ENCODE peak calls at places on chromosomes 7 and 10, in ten cellular contexts. S is AG04450, F is PC-3, J is breast epithelium, I is fibroblast of pulmonary artery, N is epithelial cell of proximal tubule, U is H7, W is right lobe of liver, O is fibroblast of lung, A is fibroblast of the aortic adventitia. H is an unnamed sample.
A peak's percentile ranks its signal among the peaks of the same experiment; 100 is the strongest.

GRCh38 chr7:105682331-105683070 is 101.2 kb upstream of the EFCAB10 start:
- DNase-seq in I (peak; percentile 34), F (peak; percentile 43), O (no peak), S (no peak), W (no peak), U (no peak), N (no peak), A (peak; percentile 38), J (no peak), H (no peak)

GRCh38 chr7:76133164-76133775 is 68.4 kb upstream of the SRRM3 start:
- DNase-seq in S (no peak), I (no peak), U (no peak), F (no peak), J (no peak), W (no peak), N (no peak), O (no peak), A (no peak), H (no peak)

GRCh38 chr10:71269301-71270288 is 49.5 kb upstream of the SLC29A3 start:
- DNase-seq in N (no peak), U (peak; percentile 90), F (no peak), O (peak; percentile 59), A (peak; percentile 73), S (no peak), W (no peak), J (no peak), I (peak; percentile 72), H (no peak)

GRCh38 chr10:100128951-100129350 is 47.3 kb upstream of the CPN1 start:
- DNase-seq in J (no peak), U (no peak), S (no peak), A (no peak), F (no peak), O (no peak), N (no peak), I (no peak), W (no peak), H (no peak)

GRCh38 chr7:151068069-151068773 is 8.8 kb downstream of the SLC4A2 start:
- DNase-seq in J (no peak), U (peak; percentile 73), O (peak; percentile 72), F (no peak), S (no peak), I (no peak), N (no peak), A (no peak), W (no peak), H (no peak)

GRCh38 chr7:151390594-151391357 is 19.1 kb downstream of the WDR86 start:
- DNase-seq in S (no peak), N (no peak), A (no peak), J (no peak), W (peak; percentile 36), U (no peak), F (no peak), I (no peak), O (no peak), H (no peak)

GRCh38 chr7:113996405-113996804 is 77.6 kb upstream of the PPP1R3A start:
- DNase-seq in O (peak; percentile 5), A (peak; percentile 0), W (no peak), N (no peak), U (no peak), S (no peak), F (no peak), I (no peak), J (no peak), H (no peak)

GRCh38 chr10:114715171-114715670 is 57.1 kb upstream of the ABLIM1 start:
- DNase-seq in U (no peak), A (peak; percentile 85), I (peak; percentile 59), J (no peak), N (no peak), F (peak; percentile 57), S (peak; percentile 21), O (peak; percentile 89), W (no peak), H (no peak)

GRCh38 chr10:60048146-60048545 is 141.8 kb upstream of the CCDC6 start:
- DNase-seq in U (peak; percentile 62), A (peak; percentile 58), J (no peak), S (no peak), N (no peak), O (peak; percentile 63), I (peak; percentile 52), F (peak; percentile 87), W (no peak), H (no peak)

GRCh38 chr10:14925268-14925667 is 28.6 kb downstream of the DCLRE1C start:
- DNase-seq in W (no peak), J (no peak), F (no peak), O (no peak), S (no peak), A (no peak), N (no peak), U (no peak), I (no peak), H (no peak)

GRCh38 chr10:77378950-77379349 is 258.7 kb downstream of the KCNMA1 start:
- DNase-seq in F (no peak), N (no peak), J (no peak), O (no peak), A (no peak), I (no peak), W (no peak), S (no peak), U (no peak), H (no peak)

GRCh38 chr7:140478361-140479061 is 794 bp downstream of the MKRN1 start:
- DNase-seq in S (no peak), O (peak; percentile 43), I (peak; percentile 43), F (peak; percentile 25), J (peak; percentile 23), W (peak; percentile 69), A (peak; percentile 42), N (no peak), U (peak; percentile 90), H (peak; percentile 35)

GRCh38 chr10:95242581-95243317 is 48.1 kb downstream of the PDLIM1 start:
- DNase-seq in J (no peak), A (peak; percentile 75), W (no peak), F (peak; percentile 73), I (peak; percentile 66), N (no peak), S (no peak), O (peak; percentile 48), U (peak; percentile 67), H (no peak)

GRCh38 chr10:132502544-132503300 is 34.9 kb upstream of the INPP5A start:
- DNase-seq in J (no peak), U (no peak), I (no peak), O (no peak), F (no peak), W (no peak), N (no peak), A (no peak), S (no peak), H (no peak)

GRCh38 chr10:35780970-35781642 is 139.0 kb upstream of the FZD8 start:
- DNase-seq in N (no peak), J (no peak), O (no peak), U (no peak), F (peak; percentile 82), I (peak; percentile 28), W (no peak), S (no peak), A (peak; percentile 48), H (no peak)

DNA sequence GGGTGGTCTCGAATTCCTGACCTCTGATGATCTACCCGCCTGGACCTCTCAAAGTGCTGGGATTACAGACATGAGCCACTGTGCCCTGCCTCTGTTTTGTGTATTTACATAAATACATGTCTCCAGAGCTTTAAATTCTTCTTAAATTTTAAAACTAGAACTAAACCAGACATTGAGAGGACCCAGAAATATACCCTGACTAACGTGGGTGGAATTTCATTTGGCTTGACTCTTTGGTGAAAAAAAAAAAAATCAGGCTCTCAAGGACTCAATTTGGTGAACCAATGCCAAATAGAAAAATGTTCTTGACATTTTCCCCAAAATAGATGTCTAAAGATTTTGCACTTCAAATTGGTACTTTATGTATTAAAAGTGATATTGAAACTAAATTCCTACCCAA is 16.6 kb upstream of the FAS start:
- DNase-seq in J (no peak), I (no peak), N (no peak), F (no peak), S (no peak), O (peak; percentile 64), U (no peak), W (no peak), A (peak; percentile 88), H (no peak)
- H3K4me3 ChIP-seq in J (no peak overlapping the region), I (no peak overlapping the region), N (no peak overlapping the region), F (no peak overlapping the region), S (no peak overlapping the region), O (no peak overlapping the region), U (no peak overlapping the region), W (no peak overlapping the region), A (no peak overlapping the region), H (no peak overlapping the region)

DNA sequence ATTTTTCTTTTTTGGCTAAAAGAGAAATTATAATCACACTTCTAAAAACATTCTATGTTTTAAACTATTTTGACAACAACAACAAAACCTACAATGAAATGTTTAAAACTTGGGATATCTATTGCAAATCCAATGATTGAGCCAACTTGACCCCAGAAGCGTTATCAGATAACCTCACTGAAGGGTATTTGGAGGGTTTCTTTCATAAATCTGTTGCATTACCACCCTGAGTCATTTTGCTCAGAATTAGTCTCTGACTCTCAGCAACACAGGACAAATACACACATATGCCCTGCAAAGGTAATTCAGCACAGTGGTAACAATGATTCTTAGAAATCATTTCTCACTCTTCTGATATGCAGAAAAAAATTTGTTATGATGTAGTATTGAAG is 2.3 kb upstream of the COL1A2 start:
- DNase-seq in N (no peak), W (no peak), O (no peak), J (no peak), F (no peak), A (peak; percentile 51), S (no peak), U (no peak), I (no peak), H (no peak)
- H3K4me3 ChIP-seq in N (no peak overlapping the region), W (no peak overlapping the region), O (peak overlapping the region; percentile 13), J (no peak overlapping the region), F (no peak overlapping the region), A (peak overlapping the region; percentile 47), S (peak overlapping the region; percentile 42), U (no peak overlapping the region), I (no peak overlapping the region), H (no peak overlapping the region)

GRCh38 chr7:98617051-98617959 is at the start of gene NPTX2:
- DNase-seq in U (peak; percentile 97), S (no peak), A (peak; percentile 12), W (no peak), O (peak; percentile 19), F (no peak), N (no peak), J (no peak), I (peak; percentile 47), H (no peak)
- H3K4me3 ChIP-seq in U (peak within 1 kb of the TSS; percentile 59), S (no peak within 1 kb of the TSS), A (peak within 1 kb of the TSS; percentile 45), W (peak within 1 kb of the TSS; percentile 5), O (no peak within 1 kb of the TSS), F (no peak within 1 kb of the TSS), N (no peak within 1 kb of the TSS), J (peak within 1 kb of the TSS; percentile 42), I (peak within 1 kb of the TSS; percentile 47), H (no peak within 1 kb of the TSS)

GRCh38 chr7:149771199-149771636 is 2.2 kb downstream of the ZNF467 start:
- DNase-seq in A (no peak), F (peak; percentile 3), N (no peak), I (no peak), W (no peak), U (no peak), S (no peak), J (peak; percentile 23), O (no peak), H (no peak)
- H3K4me3 ChIP-seq in A (peak overlapping the region; percentile 60), F (peak overlapping the region; percentile 61), N (peak overlapping the region; percentile 57), I (peak overlapping the region; percentile 53), W (peak overlapping the region; percentile 55), U (peak overlapping the region; percentile 34), S (peak overlapping the region; percentile 55), J (peak overlapping the region; percentile 91), O (peak overlapping the region; percentile 49), H (peak overlapping the region; percentile 42)

H was measured in Jurkat, Clone E6-1.